ENCODE peak calls at places on chromosomes 2 and 18, in seven cellular contexts. W, J, D, H, E, M and I are unnamed samples.

GRCh38 chr18:56678836-56679565 is 27.8 kb downstream of the WDR7 start:
- DNase-seq in W (no peak), J (no peak), D (no peak), H (no peak), E (no peak), M (no peak), I (no peak)

GRCh38 chr2:186307871-186308270 is 178.2 kb upstream of the ZC3H15 start:
- DNase-seq in W (no peak), J (no peak), D (no peak), H (no peak), E (no peak), M (no peak), I (no peak)

GRCh38 chr18:51196811-51197660 is 445 bp downstream of the MEX3C start:
- DNase-seq in W (peak), J (peak), D (peak), H (no peak), E (peak), M (peak), I (no peak)

GRCh38 chr18:5073026-5073944 is 123.8 kb downstream of the AKAIN1 start:
- DNase-seq in W (no peak), J (peak), D (peak), H (no peak), E (no peak), M (peak), I (no peak)

GRCh38 chr2:234252766-234253165 is 202.3 kb downstream of the SPP2 start:
- DNase-seq in W (no peak), J (no peak), D (no peak), H (no peak), E (no peak), M (no peak), I (no peak)

GRCh38 chr2:134244587-134244986 is 9.3 kb upstream of the MGAT5 start:
- DNase-seq in W (no peak), J (no peak), D (no peak), H (no peak), E (no peak), M (no peak), I (no peak)

GRCh38 chr2:63903003-63903402 is 61.3 kb downstream of the UGP2 start:
- DNase-seq in W (no peak), J (peak), D (no peak), H (peak), E (no peak), M (peak), I (no peak)

GRCh38 chr2:237636578-237636977 is 9.2 kb downstream of the LRRFIP1 start:
- DNase-seq in W (no peak), J (no peak), D (no peak), H (no peak), E (no peak), M (no peak), I (no peak)

GRCh38 chr2:128134573-128134972 is 43.6 kb downstream of the UGGT1 start:
- DNase-seq in W (no peak), J (peak), D (no peak), H (peak), E (no peak), M (no peak), I (no peak)

GRCh38 chr2:230225486-230225885 is at the start of gene SP140:
- DNase-seq in W (peak), J (no peak), D (no peak), H (no peak), E (peak), M (no peak), I (peak)